ENCODE peak calls at places on chromosomes 6 and 20, in four cellular contexts. V is stimulated activated naive CD4-positive, alpha-beta T cell; H is activated CD4-positive, alpha-beta T cell treated with anti-CD3 and anti-CD28 coated beads, Interleukin-2, amount 50 U/mL, for 1 hour; L is bronchial epithelial cell. N is an unnamed sample.

GRCh38 chr6:29631860-29632731 is 887 bp downstream of the GABBR1 start:
- DNase-seq in L (no peak), V (peak), H (peak), N (peak)

GRCh38 chr6:93794161-93794560 is 374.8 kb upstream of the EPHA7 start:
- DNase-seq in V (no peak), L (no peak), H (no peak), N (no peak)

GRCh38 chr6:18444176-18444575 is 57.0 kb downstream of the RNF144B start:
- DNase-seq in L (no peak), H (no peak), V (no peak), N (no peak)

GRCh38 chr6:143805832-143806281 is 37.3 kb upstream of the LTV1 start:
- DNase-seq in H (no peak), L (no peak), V (no peak), N (no peak)

GRCh38 chr20:19392344-19393140 is 180.1 kb downstream of the SLC24A3 start:
- DNase-seq in V (no peak), L (no peak), H (no peak), N (no peak)

GRCh38 chr20:40805592-40805991 is 116.6 kb upstream of the MAFB start:
- DNase-seq in H (no peak), V (no peak), L (no peak), N (no peak)

GRCh38 chr20:54113553-54113952 is 43.2 kb upstream of the BCAS1 start:
- DNase-seq in L (no peak), H (no peak), V (no peak), N (no peak)

GRCh38 chr6:79313254-79313653 is 78.8 kb upstream of the HMGN3 start:
- DNase-seq in V (no peak), H (no peak), L (peak), N (no peak)

GRCh38 chr20:917416-917815 is 1.3 kb upstream of the ANGPT4 start:
- DNase-seq in V (no peak), L (no peak), H (no peak), N (no peak)

GRCh38 chr20:49037962-49038387 is 8.1 kb upstream of the CSE1L start:
- DNase-seq in H (peak), V (peak), L (no peak), N (no peak)

GRCh38 chr6:6886160-6886885 is 221.4 kb upstream of the RREB1 start:
- DNase-seq in L (no peak), H (no peak), V (no peak), N (no peak)

GRCh38 chr20:41570552-41570951 is 47.6 kb downstream of the CHD6 start:
- DNase-seq in V (no peak), L (no peak), H (no peak), N (no peak)

GRCh38 chr6:165580139-165580538 is 82.9 kb downstream of the PDE10A start:
- DNase-seq in L (peak), H (no peak), V (no peak), N (no peak)

GRCh38 chr6:7270320-7271204 is 42.4 kb downstream of the SSR1 start:
- DNase-seq in L (no peak), H (no peak), V (no peak), N (no peak)

GRCh38 chr6:52020961-52021570 is 66.3 kb downstream of the PKHD1 start:
- DNase-seq in V (peak), H (no peak), L (peak), N (no peak)

GRCh38 chr6:73516712-73517489 is 3.9 kb downstream of the EEF1A1 start:
- DNase-seq in H (no peak), V (no peak), L (peak), N (no peak)

GRCh38 chr6:114202389-114202788 is 140.4 kb downstream of the HS3ST5 start:
- DNase-seq in L (no peak), V (no peak), H (no peak), N (no peak)

GRCh38 chr6:106107043-106107613 is 21.0 kb downstream of the PRDM1 start:
- DNase-seq in V (no peak), H (no peak), L (no peak), N (no peak)

GRCh38 chr6:30555428-30556005 is 772 bp downstream of the GNL1 start:
- DNase-seq in H (no peak), V (peak), L (no peak), N (peak)

GRCh38 chr6:74505391-74505790 is 700.5 kb downstream of the COL12A1 start:
- DNase-seq in L (no peak), V (no peak), H (no peak), N (no peak)

GRCh38 chr6:106194949-106195919 is 109.1 kb downstream of the PRDM1 start:
- DNase-seq in H (no peak), L (peak), V (peak), N (no peak)

GRCh38 chr6:51398793-51399192 is 580.1 kb downstream of the TFAP2B start:
- DNase-seq in L (no peak), V (no peak), H (no peak), N (no peak)

GRCh38 chr6:21754891-21755290 is 161.3 kb downstream of the SOX4 start:
- DNase-seq in V (no peak), H (no peak), L (peak), N (no peak)

GRCh38 chr20:50528804-50529351 is 18.7 kb downstream of the PTPN1 start:
- DNase-seq in V (no peak), H (no peak), L (no peak), N (no peak)

GRCh38 chr6:95723638-95724037 is 146.3 kb downstream of the MANEA start:
- DNase-seq in L (peak), H (no peak), V (no peak), N (no peak)

GRCh38 chr20:5189917-5190316 is 63.1 kb downstream of the CDS2 start:
- DNase-seq in H (no peak), V (no peak), L (no peak), N (no peak)

GRCh38 chr6:42387336-42387735 is 64.4 kb downstream of the TRERF1 start:
- DNase-seq in H (peak), L (no peak), V (peak), N (no peak)

GRCh38 chr6:168075216-168075615 is 3.8 kb downstream of the FRMD1 start:
- DNase-seq in L (no peak), V (no peak), H (no peak), N (no peak)

GRCh38 chr20:19658137-19658536 is 99.9 kb upstream of the RIN2 start:
- DNase-seq in H (no peak), V (no peak), L (no peak), N (no peak)

GRCh38 chr6:52230685-52231084 is 13.6 kb downstream of the IL17F start:
- DNase-seq in L (no peak), H (no peak), V (no peak), N (no peak)

GRCh38 chr6:22954749-22955385 is 385.5 kb downstream of the HDGFL1 start:
- DNase-seq in H (no peak), L (peak), V (no peak), N (no peak)

GRCh38 chr20:19909696-19910095 is 107.5 kb upstream of the NAA20 start:
- DNase-seq in L (no peak), V (no peak), H (no peak), N (no peak)

GRCh38 chr6:81562169-81562568 is 190.3 kb downstream of the TENT5A start:
- DNase-seq in L (peak), V (no peak), H (no peak), N (no peak)

GRCh38 chr20:58688838-58689237 is 3.8 kb upstream of the NPEPL1 start:
- DNase-seq in V (no peak), L (no peak), H (no peak), N (no peak)

GRCh38 chr20:34294563-34294962 is 8.6 kb downstream of the AHCY start:
- DNase-seq in H (no peak), V (no peak), L (no peak), N (no peak)

GRCh38 chr6:1670711-1671462 is 61.2 kb downstream of the FOXC1 start:
- DNase-seq in L (peak), H (no peak), V (no peak), N (no peak)

GRCh38 chr6:152085533-152085932 is 278.1 kb downstream of the ESR1 start:
- DNase-seq in H (no peak), L (peak), V (no peak), N (no peak)

GRCh38 chr6:142014515-142014914 is 118.2 kb upstream of the GJE1 start:
- DNase-seq in L (peak), H (no peak), V (no peak), N (no peak)

GRCh38 chr20:57464642-57465211 is 60.2 kb downstream of the CTCFL start:
- DNase-seq in L (peak), V (no peak), H (no peak), N (no peak)